ENCODE peak calls at places on chromosomes 1 and 21, in five cellular contexts. X, W, T, P and K are unnamed samples.

GRCh38 chr1:70434253-70434859 is 23.3 kb downstream of the CTH start:
- DNase-seq in W (no peak), T (no peak), X (no peak), P (no peak), K (no peak)

GRCh38 chr21:42461185-42461520 is 34.9 kb downstream of the RSPH1 start:
- DNase-seq in T (no peak), X (no peak), P (no peak), W (no peak), K (no peak)

GRCh38 chr1:3599816-3600215 is 11.5 kb downstream of the MEGF6 start:
- DNase-seq in P (no peak), X (no peak), T (no peak), W (no peak), K (no peak)

GRCh38 chr1:3068400-3069361 is at the start of gene PRDM16:
- DNase-seq in X (peak; percentile 50), T (no peak), W (no peak), P (no peak), K (no peak)

GRCh38 chr1:19338323-19338762 is 26.2 kb downstream of the SLC66A1 start:
- DNase-seq in T (peak; percentile 58), W (no peak), X (no peak), P (peak; percentile 83), K (peak; percentile 40)

GRCh38 chr1:9014475-9015375 is 11.5 kb downstream of the SLC2A7 start:
- DNase-seq in X (no peak), P (no peak), T (no peak), W (no peak), K (no peak)

GRCh38 chr1:24966724-24967346 is 36.8 kb upstream of the RUNX3 start:
- DNase-seq in T (no peak), P (no peak), X (peak; percentile 48), W (peak; percentile 73), K (peak; percentile 56)

GRCh38 chr1:36156329-36157114 is 562 bp downstream of the MAP7D1 start:
- DNase-seq in X (no peak), T (no peak), P (no peak), W (no peak), K (peak; percentile 80)

GRCh38 chr1:174407705-174408104 is 40.1 kb upstream of the GPR52 start:
- DNase-seq in P (no peak), X (no peak), W (no peak), T (no peak), K (no peak)

GRCh38 chr1:235758931-235759330 is 107.8 kb downstream of the LYST start:
- DNase-seq in P (no peak), X (no peak), T (no peak), W (no peak), K (no peak)

GRCh38 chr1:63621075-63621474 is 27.9 kb downstream of the PGM1 start:
- DNase-seq in W (no peak), X (no peak), P (no peak), T (no peak), K (no peak)

GRCh38 chr1:19079983-19080472 is 123.6 kb upstream of the IFFO2 start:
- DNase-seq in P (peak; percentile 62), W (no peak), T (no peak), X (no peak), K (no peak)

GRCh38 chr1:87410771-87411170 is 82.1 kb downstream of the LMO4 start:
- DNase-seq in X (no peak), T (no peak), W (no peak), P (no peak), K (no peak)

GRCh38 chr1:206925116-206925736 is 3.5 kb upstream of the FCMR start:
- DNase-seq in T (no peak), X (no peak), W (peak; percentile 91), P (peak; percentile 38), K (peak; percentile 67)

GRCh38 chr1:60133848-60134247 is 60.3 kb upstream of the C1orf87 start:
- DNase-seq in X (no peak), W (no peak), P (no peak), T (no peak), K (no peak)

GRCh38 chr1:115927971-115928370 is 48.3 kb upstream of the SLC22A15 start:
- DNase-seq in W (no peak), T (no peak), P (no peak), X (no peak), K (no peak)

GRCh38 chr1:67966666-67967009 is 83.8 kb downstream of the DIRAS3 start:
- DNase-seq in X (no peak), T (no peak), W (no peak), P (no peak), K (no peak)

GRCh38 chr1:180906511-180906910 is 6.2 kb upstream of the KIAA1614 start:
- DNase-seq in W (no peak), X (no peak), T (no peak), P (no peak), K (no peak)

GRCh38 chr1:174789399-174789798 is 210.3 kb upstream of the CACYBP start:
- DNase-seq in T (no peak), P (no peak), X (no peak), W (peak; percentile 50), K (peak; percentile 21)

GRCh38 chr1:27659497-27660299 is 12.3 kb downstream of the IFI6 start:
- DNase-seq in T (no peak), W (peak; percentile 72), X (peak; percentile 54), P (peak; percentile 53), K (peak; percentile 96)

GRCh38 chr1:192477630-192478029 is 97.9 kb upstream of the RGS1 start:
- DNase-seq in P (peak; percentile 16), W (peak; percentile 17), X (no peak), T (no peak), K (no peak)

GRCh38 chr1:32400876-32401631 is 6.8 kb upstream of the BSDC1 start:
- DNase-seq in T (no peak), P (peak; percentile 66), W (no peak), X (peak; percentile 66), K (peak; percentile 92)

GRCh38 chr1:180415985-180416633 is 86.3 kb downstream of the ACBD6 start:
- DNase-seq in T (no peak), W (peak; percentile 4), X (peak; percentile 27), P (peak; percentile 28), K (peak; percentile 47)

GRCh38 chr1:160652924-160653619 is 6.2 kb upstream of the SLAMF1 start:
- DNase-seq in P (no peak), X (no peak), W (no peak), T (no peak), K (no peak)

GRCh38 chr21:17658931-17659330 is 46.2 kb upstream of the BTG3 start:
- DNase-seq in T (no peak), W (no peak), P (no peak), X (no peak), K (no peak)

GRCh38 chr21:32423846-32424535 is 11.5 kb downstream of the EVA1C start:
- DNase-seq in X (no peak), P (no peak), W (no peak), T (no peak), K (no peak)

GRCh38 chr1:107277022-107277421 is 136.2 kb downstream of the NTNG1 start:
- DNase-seq in T (peak; percentile 21), W (no peak), P (peak; percentile 46), X (no peak), K (no peak)

DNA sequence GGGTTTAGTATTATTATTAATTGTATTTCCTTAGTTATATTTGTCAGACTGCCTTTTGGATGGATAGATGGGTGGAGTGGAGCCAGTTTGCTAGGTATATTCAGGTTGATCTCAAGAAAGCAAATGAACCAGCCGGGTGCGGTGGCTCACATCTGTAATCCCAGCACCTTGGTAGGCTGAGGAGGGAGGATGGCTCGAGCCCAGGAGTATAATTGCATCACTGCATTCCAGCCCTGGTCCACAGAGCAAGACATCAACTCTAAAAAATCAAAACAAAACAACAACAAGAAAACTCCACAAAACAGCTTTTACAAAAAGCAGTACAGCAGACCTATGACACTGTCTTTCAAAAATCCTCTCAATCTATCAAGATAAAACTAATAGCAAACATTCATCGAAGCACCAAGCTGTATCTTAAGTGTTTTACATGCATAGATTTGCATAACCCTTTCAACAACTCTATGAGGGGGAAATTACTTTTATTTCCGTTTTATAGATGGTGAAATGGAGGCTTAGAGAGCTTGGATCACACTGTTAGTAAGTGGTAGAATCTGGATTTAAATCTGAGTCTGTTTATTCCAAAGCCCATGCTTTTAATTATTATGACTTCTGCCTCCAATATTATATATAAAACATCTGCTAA is 25.5 kb downstream of the KMO start:
- DNase-seq in T (no peak), X (no peak), W (no peak), P (no peak), K (no peak)
- TF ChIP-seq SRF in T (no peak), X (no peak), W (no peak), P (no peak), K (no peak)

DNA sequence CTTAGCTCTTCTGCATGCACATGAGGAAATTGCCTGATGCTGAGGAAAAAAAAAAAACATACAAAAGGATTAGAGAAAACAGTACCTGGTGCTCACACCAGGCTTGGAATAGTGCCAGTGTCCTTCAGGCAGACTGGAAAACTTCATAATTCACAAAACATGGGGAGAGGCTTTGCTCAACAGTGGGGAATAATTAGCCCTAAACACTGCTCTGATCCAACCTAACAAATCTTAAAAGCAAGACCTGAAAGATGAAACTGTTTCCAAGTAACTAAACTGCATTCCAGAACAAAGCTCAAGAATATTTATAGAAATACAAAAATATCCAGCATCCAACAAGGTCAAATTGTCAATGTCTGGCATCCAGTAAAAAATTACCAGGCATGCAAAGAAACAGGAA is 124.8 kb downstream of the AK5 start:
- DNase-seq in W (no peak), T (no peak), P (no peak), X (no peak), K (no peak)
- TF ChIP-seq SRF in W (no peak), T (no peak), P (no peak), X (no peak), K (no peak)

GRCh38 chr1:184535191-184535970 is 148.6 kb downstream of the C1orf21 start:
- DNase-seq in T (no peak), P (no peak), X (no peak), W (no peak), K (no peak)
- TF ChIP-seq SRF in T (no peak), P (no peak), X (no peak), W (no peak), K (no peak)

GRCh38 chr1:109425902-109426277 is 358 bp downstream of the PSMA5 start:
- DNase-seq in T (no peak), W (no peak), P (peak; percentile 59), X (no peak), K (peak; percentile 74)
- TF ChIP-seq SRF in T (no peak), W (no peak), P (no peak), X (no peak), K (no peak)

DNA sequence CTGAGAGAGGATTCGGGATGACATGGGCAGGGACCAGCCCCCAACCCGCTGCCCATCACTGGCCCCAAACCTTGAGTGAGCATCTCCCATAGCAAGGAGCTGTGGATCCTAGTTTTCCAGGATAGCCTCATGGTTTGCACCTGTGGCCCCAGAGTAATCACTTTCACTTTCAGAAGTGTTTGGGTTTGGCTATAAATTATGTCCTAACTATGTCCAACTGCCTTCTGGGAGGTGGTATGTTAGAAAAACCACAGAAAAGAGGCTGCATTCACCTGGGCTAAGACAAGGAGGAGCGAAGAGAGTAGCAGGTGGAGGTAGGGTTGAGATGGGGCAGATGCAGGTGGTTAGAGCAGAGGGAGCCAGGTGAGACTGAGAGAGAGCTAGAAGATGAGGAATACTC is 19.4 kb upstream of the CLIC6 start:
- DNase-seq in W (no peak), P (no peak), X (no peak), T (no peak), K (no peak)
- TF ChIP-seq SRF in W (no peak), P (no peak), X (no peak), T (no peak), K (no peak)